ENCODE peak calls at places on chromosomes 3 and 15, in four cellular contexts. X is stimulated activated CD8-positive, alpha-beta memory T cell treated with anti-CD3 and anti-CD28 coated beads, Interleukin-7, amount 100 ng/mL, for 24 hours; B is fibroblast of lung; R is NCI-H1105. K is an unnamed sample.

GRCh38 chr3:62093025-62093424 is 280.3 kb downstream of the FEZF2 start:
- DNase-seq in X (no peak), B (no peak), R (no peak), K (no peak)

GRCh38 chr15:51619331-51620033 is 3.1 kb downstream of the DMXL2 start:
- DNase-seq in X (no peak), B (no peak), R (no peak), K (no peak)

GRCh38 chr15:71422530-71423259 is 307.4 kb downstream of the THSD4 start:
- DNase-seq in X (no peak), B (no peak), R (no peak), K (no peak)

GRCh38 chr3:193764959-193765358 is 172.0 kb downstream of the OPA1 start:
- DNase-seq in X (no peak), B (no peak), R (no peak), K (no peak)

GRCh38 chr3:130849111-130849552 is 44.8 kb upstream of the ATP2C1 start:
- DNase-seq in X (no peak), B (no peak), R (peak; percentile 94), K (no peak)

GRCh38 chr15:63250312-63250965 is 27.0 kb upstream of the APH1B start:
- DNase-seq in X (no peak), B (peak; percentile 84), R (no peak), K (no peak)

GRCh38 chr15:69896606-69897005 is 201.1 kb downstream of the TLE3 start:
- DNase-seq in X (no peak), B (no peak), R (no peak), K (no peak)

GRCh38 chr15:70104227-70104626 is 6.5 kb upstream of the TLE3 start:
- DNase-seq in X (no peak), B (no peak), R (no peak), K (no peak)

GRCh38 chr3:137121704-137122314 is 164.0 kb downstream of the IL20RB start:
- DNase-seq in X (no peak), B (peak; percentile 29), R (peak; percentile 23), K (no peak)

GRCh38 chr3:177680442-177680821 is 483.1 kb upstream of the TBL1XR1 start:
- DNase-seq in X (no peak), B (no peak), R (no peak), K (no peak)

GRCh38 chr3:30610702-30611410 is 4.5 kb downstream of the TGFBR2 start:
- DNase-seq in X (no peak), B (no peak), R (no peak), K (no peak)

GRCh38 chr3:58052373-58053273 is 44.4 kb downstream of the FLNB start:
- DNase-seq in X (no peak), B (peak; percentile 95), R (no peak), K (no peak)

GRCh38 chr15:100121285-100121684 is 220.5 kb downstream of the ADAMTS17 start:
- DNase-seq in X (no peak), B (no peak), R (no peak), K (no peak)

GRCh38 chr15:78320173-78320572 is 20.0 kb upstream of the CRABP1 start:
- DNase-seq in X (no peak), B (no peak), R (no peak), K (no peak)

GRCh38 chr3:77179762-77180161 is 139.9 kb downstream of the ROBO2 start:
- DNase-seq in X (no peak), B (no peak), R (no peak), K (no peak)

GRCh38 chr15:60299452-60300047 is 98.2 kb downstream of the ANXA2 start:
- DNase-seq in X (no peak), B (peak; percentile 5), R (peak; percentile 100), K (no peak)

GRCh38 chr15:80403712-80404056 is 498 bp upstream of the ARNT2 start:
- DNase-seq in X (no peak), B (no peak), R (no peak), K (no peak)

GRCh38 chr3:1275495-1275894 is 182.7 kb downstream of the CNTN6 start:
- DNase-seq in X (no peak), B (no peak), R (peak; percentile 2), K (no peak)

GRCh38 chr3:123951522-123952447 is 9.2 kb downstream of the CCDC14 start:
- DNase-seq in X (no peak), B (no peak), R (peak; percentile 77), K (no peak)

GRCh38 chr3:59857589-59858346 is 807.9 kb upstream of the CFAP20DC start:
- DNase-seq in X (peak; percentile 60), B (peak; percentile 83), R (peak; percentile 48), K (peak; percentile 72)

GRCh38 chr3:66138336-66139234 is 82.2 kb upstream of the SLC25A26 start:
- DNase-seq in X (no peak), B (peak; percentile 74), R (peak; percentile 20), K (no peak)

GRCh38 chr3:18648163-18648562 is 223.0 kb upstream of the SATB1 start:
- DNase-seq in X (no peak), B (no peak), R (no peak), K (no peak)

GRCh38 chr3:9180764-9181117 is 68.7 kb downstream of the SRGAP3 start:
- DNase-seq in X (no peak), B (no peak), R (no peak), K (no peak)

GRCh38 chr3:58383904-58384303 is 49.7 kb downstream of the PDHB start:
- DNase-seq in X (no peak), B (peak; percentile 95), R (no peak), K (no peak)

GRCh38 chr3:13281657-13282527 is 138.2 kb downstream of the NUP210 start:
- DNase-seq in X (no peak), B (no peak), R (no peak), K (no peak)

GRCh38 chr3:144162042-144162441 is 190.4 kb downstream of the DIPK2A start:
- DNase-seq in X (no peak), B (peak; percentile 77), R (peak; percentile 41), K (no peak)

GRCh38 chr3:101249512-101249911 is 70.9 kb downstream of the IMPG2 start:
- DNase-seq in X (no peak), B (peak; percentile 10), R (no peak), K (no peak)

GRCh38 chr3:5576277-5577011 is 388.9 kb downstream of the EDEM1 start:
- DNase-seq in X (no peak), B (no peak), R (no peak), K (no peak)

GRCh38 chr15:84647726-84648125 is 6.4 kb downstream of the WDR73 start:
- DNase-seq in X (no peak), B (no peak), R (no peak), K (no peak)

GRCh38 chr15:74906193-74906449 is 530 bp downstream of the FAM219B start:
- DNase-seq in X (peak; percentile 7), B (no peak), R (no peak), K (no peak)

K was measured in naive thymus-derived CD8-positive, alpha-beta T cell.